ENCODE peak calls at places on chromosomes 6 and 20, in five cellular contexts. One of them, this sample, is unnamed.

GRCh38 chr6:111283707-111284106 is 196.4 kb downstream of the SLC16A10 start:
- DNase-seq in IMR-90: no peak
- DNase-seq in A549: no peak
- DNase-seq in HepG2: no peak
- DNase-seq in H1: no peak
- DNase-seq in this sample: no peak

GRCh38 chr6:138785092-138785491 is 10.8 kb upstream of the ECT2L start:
- DNase-seq in IMR-90: no peak
- DNase-seq in A549: no peak
- DNase-seq in HepG2: no peak
- DNase-seq in H1: no peak
- DNase-seq in this sample: no peak

GRCh38 chr6:151630387-151630786 is 136.6 kb downstream of the CCDC170 start:
- DNase-seq in IMR-90: no peak
- DNase-seq in A549: no peak
- DNase-seq in HepG2: no peak
- DNase-seq in H1: no peak
- DNase-seq in this sample: no peak

GRCh38 chr6:79941489-79942151 is 5.7 kb downstream of the ELOVL4 start:
- DNase-seq in IMR-90: no peak
- DNase-seq in A549: no peak
- DNase-seq in HepG2: no peak
- DNase-seq in H1: no peak
- DNase-seq in this sample: no peak

GRCh38 chr6:44542401-44543116 is 155.1 kb downstream of the CDC5L start:
- DNase-seq in IMR-90: no peak
- DNase-seq in A549: no peak
- DNase-seq in HepG2: no peak
- DNase-seq in H1: peak
- DNase-seq in this sample: no peak

GRCh38 chr6:46453221-46453620 is 38.0 kb downstream of the RCAN2 start:
- DNase-seq in IMR-90: peak
- DNase-seq in A549: no peak
- DNase-seq in HepG2: no peak
- DNase-seq in H1: no peak
- DNase-seq in this sample: no peak

GRCh38 chr6:14806101-14806500 is 439.8 kb upstream of the JARID2 start:
- DNase-seq in IMR-90: no peak
- DNase-seq in A549: no peak
- DNase-seq in HepG2: no peak
- DNase-seq in H1: no peak
- DNase-seq in this sample: no peak

GRCh38 chr20:3390759-3391500 is 16.5 kb downstream of the DNAAF9 start:
- DNase-seq in IMR-90: no peak
- DNase-seq in A549: no peak
- DNase-seq in HepG2: no peak
- DNase-seq in H1: no peak
- DNase-seq in this sample: no peak

GRCh38 chr6:170545405-170545804 is 7.7 kb downstream of the PSMB1 start:
- DNase-seq in IMR-90: peak
- DNase-seq in A549: no peak
- DNase-seq in HepG2: no peak
- DNase-seq in H1: no peak
- DNase-seq in this sample: no peak

GRCh38 chr6:144702781-144703180 is 417.6 kb downstream of the UTRN start:
- DNase-seq in IMR-90: no peak
- DNase-seq in A549: no peak
- DNase-seq in HepG2: no peak
- DNase-seq in H1: no peak
- DNase-seq in this sample: no peak

GRCh38 chr6:45420909-45421699 is 43.4 kb upstream of the SUPT3H start:
- DNase-seq in IMR-90: no peak
- DNase-seq in A549: no peak
- DNase-seq in HepG2: no peak
- DNase-seq in H1: no peak
- DNase-seq in this sample: no peak

GRCh38 chr6:70857387-70858077 is 99.3 kb downstream of the B3GAT2 start:
- DNase-seq in IMR-90: no peak
- DNase-seq in A549: no peak
- DNase-seq in HepG2: no peak
- DNase-seq in H1: no peak
- DNase-seq in this sample: no peak

GRCh38 chr6:44068607-44069296 is 58.5 kb downstream of the MRPL14 start:
- DNase-seq in IMR-90: no peak
- DNase-seq in A549: no peak
- DNase-seq in HepG2: no peak
- DNase-seq in H1: no peak
- DNase-seq in this sample: no peak

GRCh38 chr6:54283877-54284860 is 24.1 kb upstream of the TINAG start:
- DNase-seq in IMR-90: peak
- DNase-seq in A549: no peak
- DNase-seq in HepG2: no peak
- DNase-seq in H1: no peak
- DNase-seq in this sample: no peak

GRCh38 chr6:158083687-158084325 is 84.3 kb downstream of the SERAC1 start:
- DNase-seq in IMR-90: no peak
- DNase-seq in A549: no peak
- DNase-seq in HepG2: no peak
- DNase-seq in H1: no peak
- DNase-seq in this sample: no peak
- TF ChIP-seq MAFK in IMR-90: no peak
- TF ChIP-seq MAFK in A549: no peak
- TF ChIP-seq MAFK in HepG2: no peak
- TF ChIP-seq MAFK in H1: no peak
- TF ChIP-seq MAFK in this sample: no peak

GRCh38 chr6:30895343-30895742 is 11.0 kb downstream of the DDR1 start:
- DNase-seq in IMR-90: no peak
- DNase-seq in A549: no peak
- DNase-seq in HepG2: no peak
- DNase-seq in H1: no peak
- DNase-seq in this sample: no peak
- TF ChIP-seq MAFK in IMR-90: no peak
- TF ChIP-seq MAFK in A549: no peak
- TF ChIP-seq MAFK in HepG2: no peak
- TF ChIP-seq MAFK in H1: no peak
- TF ChIP-seq MAFK in this sample: no peak

DNA sequence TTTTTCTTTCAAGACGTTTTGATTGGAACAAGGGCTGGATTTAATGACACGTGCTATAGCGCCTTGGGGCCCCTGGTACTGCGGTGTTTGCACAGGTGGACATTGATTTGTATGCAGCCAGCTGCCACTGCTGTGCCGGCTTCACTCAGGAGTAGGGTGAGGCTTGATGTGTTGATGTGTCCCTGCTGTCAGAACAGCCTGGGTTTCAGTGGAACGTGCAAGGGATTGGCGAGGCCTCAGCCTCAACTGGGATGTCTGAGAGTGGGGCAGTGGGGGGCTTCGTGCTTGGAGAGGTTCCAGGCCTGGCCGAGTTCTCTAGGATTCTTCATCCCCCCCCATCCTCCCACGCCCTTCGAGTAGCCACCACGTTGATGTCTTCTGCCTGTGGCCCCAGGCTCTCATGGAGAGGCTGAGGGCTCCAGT is 23.0 kb downstream of the PYGB start:
- DNase-seq in IMR-90: no peak
- DNase-seq in A549: no peak
- DNase-seq in HepG2: no peak
- DNase-seq in H1: no peak
- DNase-seq in this sample: no peak
- TF ChIP-seq MAFK in IMR-90: no peak
- TF ChIP-seq MAFK in A549: no peak
- TF ChIP-seq MAFK in HepG2: no peak
- TF ChIP-seq MAFK in H1: no peak
- TF ChIP-seq MAFK in this sample: no peak

GRCh38 chr20:50580016-50580747 is 70.0 kb downstream of the PTPN1 start:
- DNase-seq in IMR-90: peak
- DNase-seq in A549: peak
- DNase-seq in HepG2: peak
- DNase-seq in H1: no peak
- DNase-seq in this sample: peak
- TF ChIP-seq MAFK in IMR-90: no peak
- TF ChIP-seq MAFK in A549: no peak
- TF ChIP-seq MAFK in HepG2: no peak
- TF ChIP-seq MAFK in H1: no peak
- TF ChIP-seq MAFK in this sample: no peak

GRCh38 chr6:108029226-108029921 is 45.2 kb downstream of the OSTM1 start:
- DNase-seq in IMR-90: no peak
- DNase-seq in A549: no peak
- DNase-seq in HepG2: no peak
- DNase-seq in H1: no peak
- DNase-seq in this sample: no peak

GRCh38 chr6:108030223-108030622 is 44.3 kb downstream of the OSTM1 start:
- DNase-seq in IMR-90: no peak
- DNase-seq in A549: no peak
- DNase-seq in HepG2: peak
- DNase-seq in H1: no peak
- DNase-seq in this sample: no peak

GRCh38 chr6:108024427-108025073 is 50.0 kb downstream of the OSTM1 start:
- DNase-seq in IMR-90: no peak
- DNase-seq in A549: no peak
- DNase-seq in HepG2: no peak
- DNase-seq in H1: no peak
- DNase-seq in this sample: no peak

GRCh38 chr6:108027594-108027993 is 46.9 kb downstream of the OSTM1 start:
- DNase-seq in IMR-90: peak
- DNase-seq in A549: peak
- DNase-seq in HepG2: no peak
- DNase-seq in H1: no peak
- DNase-seq in this sample: no peak

GRCh38 chr6:108027054-108027453 is 47.5 kb downstream of the OSTM1 start:
- DNase-seq in IMR-90: no peak
- DNase-seq in A549: no peak
- DNase-seq in HepG2: no peak
- DNase-seq in H1: no peak
- DNase-seq in this sample: no peak
- TF ChIP-seq MAFK in IMR-90: no peak
- TF ChIP-seq MAFK in A549: no peak
- TF ChIP-seq MAFK in HepG2: no peak
- TF ChIP-seq MAFK in H1: no peak
- TF ChIP-seq MAFK in this sample: no peak

GRCh38 chr6:18281564-18281963 is 17.2 kb upstream of the DEK start:
- DNase-seq in IMR-90: no peak
- DNase-seq in A549: no peak
- DNase-seq in HepG2: no peak
- DNase-seq in H1: no peak
- DNase-seq in this sample: no peak

GRCh38 chr6:18280084-18280483 is 15.8 kb upstream of the DEK start:
- DNase-seq in IMR-90: no peak
- DNase-seq in A549: no peak
- DNase-seq in HepG2: no peak
- DNase-seq in H1: no peak
- DNase-seq in this sample: no peak

GRCh38 chr6:18277181-18278006 is 13.1 kb upstream of the DEK start:
- DNase-seq in IMR-90: no peak
- DNase-seq in A549: no peak
- DNase-seq in HepG2: no peak
- DNase-seq in H1: no peak
- DNase-seq in this sample: no peak

DNA sequence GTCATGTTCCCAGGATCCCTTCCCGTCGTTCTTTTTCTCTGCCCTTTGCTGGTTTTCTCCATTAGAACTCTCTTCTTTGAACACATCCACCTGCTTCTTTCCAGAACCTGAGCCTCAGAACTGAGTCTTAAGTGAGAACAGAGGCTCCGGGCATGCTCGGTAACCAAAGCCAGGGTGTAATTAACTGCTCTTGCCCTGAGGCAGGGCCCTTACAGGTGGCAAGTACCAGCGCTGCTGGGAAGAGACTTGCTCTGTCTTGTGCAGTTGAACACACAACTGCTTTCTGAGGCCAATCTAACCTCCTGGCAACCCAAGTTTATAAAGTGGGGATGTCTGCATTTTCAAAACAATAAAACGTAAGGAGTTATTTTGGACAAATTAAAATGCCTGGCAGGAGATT is 12.3 kb upstream of the DEK start:
- DNase-seq in IMR-90: no peak
- DNase-seq in A549: no peak
- DNase-seq in HepG2: no peak
- DNase-seq in H1: no peak
- DNase-seq in this sample: no peak
- TF ChIP-seq MAFK in IMR-90: no peak
- TF ChIP-seq MAFK in A549: no peak
- TF ChIP-seq MAFK in HepG2: no peak
- TF ChIP-seq MAFK in H1: no peak
- TF ChIP-seq MAFK in this sample: no peak

DNA sequence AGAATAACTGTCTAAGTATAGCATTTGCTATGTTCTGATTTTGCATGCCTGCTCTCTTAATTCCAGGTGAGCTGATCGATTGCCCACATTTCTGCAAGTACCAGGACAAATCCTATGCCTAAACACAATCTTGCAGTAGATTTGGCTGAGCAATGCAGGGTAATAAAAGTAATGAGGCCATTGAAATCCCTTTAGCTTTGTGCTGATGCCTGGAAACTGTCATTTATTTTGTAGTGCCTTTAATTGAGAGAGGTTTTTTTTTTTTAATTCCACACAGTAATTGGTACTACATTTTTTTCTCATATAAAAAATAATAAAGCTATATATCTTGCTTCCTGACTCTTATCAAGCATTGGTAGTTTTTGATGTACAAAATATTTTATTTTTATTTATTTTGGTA is 252.3 kb downstream of the NKAIN2 start:
- DNase-seq in IMR-90: no peak
- DNase-seq in A549: no peak
- DNase-seq in HepG2: no peak
- DNase-seq in H1: no peak
- DNase-seq in this sample: no peak
- TF ChIP-seq MAFK in IMR-90: no peak
- TF ChIP-seq MAFK in A549: no peak
- TF ChIP-seq MAFK in HepG2: no peak
- TF ChIP-seq MAFK in H1: no peak
- TF ChIP-seq MAFK in this sample: no peak

DNA sequence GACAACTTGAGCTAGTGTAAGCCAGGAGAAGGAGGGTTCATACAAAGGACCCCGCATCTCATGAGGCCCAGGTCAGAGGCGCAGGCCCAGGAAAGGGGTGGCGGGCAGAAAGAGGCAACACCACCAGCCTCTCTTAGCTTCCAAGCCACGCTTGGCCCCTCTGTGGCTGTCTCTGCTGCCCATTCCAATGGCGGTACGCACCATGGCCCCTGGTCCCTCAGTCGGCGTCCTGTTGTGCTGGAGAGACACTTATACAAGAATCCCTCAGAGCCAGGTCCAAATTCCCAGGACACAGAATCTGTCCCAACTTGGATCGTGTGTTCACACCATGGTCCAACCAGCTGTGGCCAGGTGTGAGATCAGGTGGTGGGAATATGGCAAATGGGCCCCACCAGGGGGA is 127.0 kb upstream of the CDH4 start:
- DNase-seq in IMR-90: no peak
- DNase-seq in A549: no peak
- DNase-seq in HepG2: no peak
- DNase-seq in H1: no peak
- DNase-seq in this sample: no peak
- TF ChIP-seq MAFK in IMR-90: no peak
- TF ChIP-seq MAFK in A549: no peak
- TF ChIP-seq MAFK in HepG2: no peak
- TF ChIP-seq MAFK in H1: no peak
- TF ChIP-seq MAFK in this sample: no peak

This sample was measured in K562.